ENCODE peak calls at places on chromosomes 4 and X, in six cellular contexts. V is neural crest cell, A is kidney epithelial cell, J is nephron progenitor cell, Y is AG04450, M is GM13977. D is an unnamed sample.
A peak's percentile ranks its signal among the peaks of the same experiment; 100 is the strongest.

GRCh38 chrX:110442631-110443030 is 84.0 kb downstream of the RTL9 start:
- DNase-seq in J (peak; percentile 36), Y (no peak), M (peak; percentile 31), A (no peak), V (no peak), D (no peak)

GRCh38 chr4:121370729-121371325 is 10.0 kb downstream of the QRFPR start:
- DNase-seq in A (no peak), Y (peak; percentile 1), V (peak; percentile 43), J (peak; percentile 28), M (no peak), D (no peak)

GRCh38 chr4:5611656-5612187 is 96.6 kb downstream of the EVC2 start:
- DNase-seq in Y (no peak), M (no peak), J (no peak), A (no peak), V (no peak), D (no peak)

GRCh38 chrX:119150163-119151135 is 22.8 kb upstream of the KIAA1210 start:
- DNase-seq in V (no peak), A (no peak), Y (no peak), J (no peak), M (no peak), D (no peak)

GRCh38 chr4:128917781-128918180 is 108.3 kb downstream of the JADE1 start:
- DNase-seq in V (no peak), M (peak; percentile 18), J (no peak), Y (no peak), A (no peak), D (no peak)

GRCh38 chr4:173415092-173415491 is 16.2 kb upstream of the SCRG1 start:
- DNase-seq in A (no peak), J (no peak), V (no peak), M (no peak), Y (no peak), D (no peak)

GRCh38 chr4:86089924-86090323 is 269.9 kb downstream of the MAPK10 start:
- DNase-seq in M (no peak), V (no peak), A (no peak), Y (no peak), J (no peak), D (no peak)

GRCh38 chr4:147182041-147182440 is 236.4 kb upstream of the TTC29 start:
- DNase-seq in J (no peak), V (no peak), M (no peak), A (no peak), Y (no peak), D (no peak)

GRCh38 chrX:5474282-5474681 is 754.4 kb downstream of the NLGN4X start:
- DNase-seq in A (no peak), M (no peak), Y (no peak), V (no peak), J (no peak), D (no peak)

GRCh38 chr4:143406523-143406922 is 69.8 kb downstream of the GAB1 start:
- DNase-seq in Y (no peak), V (no peak), A (no peak), J (no peak), M (no peak), D (no peak)

GRCh38 chr4:3449574-3450534 is 8.1 kb downstream of the HGFAC start:
- DNase-seq in Y (no peak), M (no peak), A (no peak), V (no peak), J (no peak), D (no peak)

GRCh38 chrX:15973299-15973698 is 118.7 kb upstream of the AP1S2 start:
- DNase-seq in V (peak; percentile 10), M (peak; percentile 28), Y (no peak), J (no peak), A (no peak), D (no peak)

GRCh38 chrX:71911731-71912050 is 1.0 kb downstream of the NHSL2 start:
- DNase-seq in Y (no peak), M (no peak), J (peak; percentile 50), A (no peak), V (no peak), D (no peak)

GRCh38 chr4:80263541-80264351 is 2.7 kb upstream of the FGF5 start:
- DNase-seq in V (no peak), M (no peak), J (peak; percentile 25), A (no peak), Y (no peak), D (no peak)

GRCh38 chr4:183906486-183906735 is 1.3 kb downstream of the STOX2 start:
- DNase-seq in A (no peak), Y (no peak), J (no peak), M (no peak), V (no peak), D (no peak)

GRCh38 chr4:156939801-156940200 is 31.8 kb downstream of the PDGFC start:
- DNase-seq in J (no peak), V (no peak), M (no peak), Y (no peak), A (no peak), D (no peak)

GRCh38 chr4:4499438-4500123 is 42.3 kb downstream of the STX18 start:
- DNase-seq in V (no peak), J (no peak), M (no peak), A (no peak), Y (no peak), D (no peak)

GRCh38 chr4:1175635-1176229 is 3.3 kb upstream of the SPON2 start:
- DNase-seq in M (no peak), Y (no peak), J (no peak), V (no peak), A (no peak), D (no peak)

GRCh38 chrX:105564536-105564935 is 257.8 kb upstream of the NRK start:
- DNase-seq in M (no peak), Y (peak; percentile 16), A (peak; percentile 58), J (no peak), V (no peak), D (no peak)

GRCh38 chr4:138595731-138596465 is 353.7 kb upstream of the SLC7A11 start:
- DNase-seq in J (no peak), A (no peak), V (no peak), M (no peak), Y (no peak), D (no peak)

GRCh38 chr4:140426610-140427103 is 791 bp downstream of the CLGN start:
- DNase-seq in V (peak; percentile 35), J (peak; percentile 55), A (no peak), Y (no peak), M (peak; percentile 22), D (no peak)

GRCh38 chr4:11813951-11814446 is 385.3 kb upstream of the HS3ST1 start:
- DNase-seq in A (no peak), M (no peak), V (no peak), J (no peak), Y (no peak), D (no peak)

GRCh38 chrX:147958316-147958715 is 22.8 kb upstream of the FMR1NB start:
- DNase-seq in A (no peak), M (no peak), V (no peak), Y (peak; percentile 2), J (no peak), D (peak; percentile 10)

GRCh38 chr4:2859514-2859913 is 15.9 kb downstream of the ADD1 start:
- DNase-seq in M (peak; percentile 32), J (no peak), V (no peak), A (no peak), Y (no peak), D (no peak)

GRCh38 chrX:39592776-39593175 is 505.0 kb downstream of the BCOR start:
- DNase-seq in V (no peak), J (no peak), A (no peak), Y (no peak), M (no peak), D (no peak)

GRCh38 chrX:121298499-121298898 is 251.1 kb downstream of the GLUD2 start:
- DNase-seq in J (no peak), A (no peak), M (no peak), V (no peak), Y (no peak), D (no peak)

GRCh38 chr4:102057122-102057521 is 266.6 kb downstream of the BANK1 start:
- DNase-seq in V (no peak), A (no peak), J (no peak), Y (no peak), M (no peak), D (no peak)

GRCh38 chr4:93302310-93302709 is 526.2 kb upstream of the ATOH1 start:
- DNase-seq in Y (no peak), M (no peak), J (no peak), V (no peak), A (no peak), D (no peak)

GRCh38 chrX:65127804-65128203 is 151.6 kb upstream of the ZC4H2 start:
- DNase-seq in Y (no peak), A (no peak), V (no peak), J (no peak), M (no peak), D (no peak)

GRCh38 chr4:54230479-54231418 is 1.7 kb downstream of the PDGFRA start:
- DNase-seq in Y (no peak), A (no peak), V (no peak), J (peak; percentile 41), M (peak; percentile 31), D (no peak)

GRCh38 chr4:59598233-59598618 is 1601.9 kb upstream of the ADGRL3 start:
- DNase-seq in A (no peak), V (no peak), M (no peak), Y (no peak), J (no peak), D (no peak)

GRCh38 chrX:4277122-4277521 is 563.7 kb upstream of the PRKX start:
- DNase-seq in J (no peak), M (no peak), V (no peak), Y (no peak), A (no peak), D (no peak)
- TF ChIP-seq CTCF in J (peak; percentile 15), M (peak; percentile 27), V (peak; percentile 43), Y (no peak), A (no peak), D (no peak)

GRCh38 chrX:137651647-137652046 is 85.7 kb downstream of the ZIC3 start:
- DNase-seq in J (no peak), Y (no peak), A (no peak), M (no peak), V (no peak), D (no peak)
- TF ChIP-seq CTCF in J (no peak), Y (no peak), A (no peak), M (no peak), V (no peak), D (no peak)

DNA sequence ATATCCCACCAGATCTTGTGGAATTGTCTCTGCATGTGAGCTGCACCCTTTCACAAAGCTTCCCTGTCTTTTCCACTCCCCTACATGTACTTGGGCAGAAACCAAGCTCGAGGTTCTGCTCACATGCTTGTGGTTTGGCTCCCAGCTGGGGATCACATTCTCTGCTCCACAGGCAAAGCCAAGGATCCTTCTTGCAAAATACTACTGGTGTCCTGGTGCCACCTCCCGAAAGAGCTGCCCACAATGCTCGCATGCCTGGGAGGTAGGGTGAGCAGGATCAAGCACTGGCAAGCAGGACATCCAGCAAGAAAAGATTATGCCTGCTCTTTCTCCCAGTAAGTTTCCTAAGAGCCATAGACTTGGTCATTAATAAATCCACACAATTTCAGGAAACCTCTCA is 45.1 kb upstream of the PPARGC1A start:
- DNase-seq in M (no peak), Y (peak; percentile 73), V (no peak), J (no peak), A (peak; percentile 82), D (peak; percentile 77)
- TF ChIP-seq CTCF in M (no peak), Y (no peak), V (no peak), J (no peak), A (no peak), D (no peak)

GRCh38 chr4:64174247-64174882 is 234.9 kb downstream of the TECRL start:
- DNase-seq in A (no peak), V (no peak), J (no peak), Y (no peak), M (no peak), D (no peak)
- TF ChIP-seq CTCF in A (no peak), V (no peak), J (no peak), Y (no peak), M (no peak), D (no peak)

D was measured in AG09319.